ENCODE peak calls at places on chromosomes 16 and 17, in four cellular contexts. Q is HCT116, S is fibroblast of lung, M is left ventricle myocardium inferior. J is an unnamed sample.

GRCh38 chr16:74605746-74606520 is 981 bp downstream of the GLG1 start:
- DNase-seq in S (peak), M (no peak), Q (no peak), J (no peak)

GRCh38 chr17:37225458-37225857 is 150.3 kb upstream of the C17orf78 start:
- DNase-seq in S (no peak), Q (no peak), M (no peak), J (no peak)

GRCh38 chr17:1454541-1454940 is 1.5 kb downstream of the CRK start:
- DNase-seq in S (no peak), M (no peak), Q (no peak), J (no peak)

GRCh38 chr16:50548659-50549560 is 714 bp downstream of the NKD1 start:
- DNase-seq in S (no peak), M (no peak), Q (no peak), J (no peak)

GRCh38 chr16:79037429-79038373 is 562.8 kb downstream of the MAF start:
- DNase-seq in M (no peak), S (no peak), Q (no peak), J (no peak)

GRCh38 chr16:72809446-72809845 is 238.5 kb downstream of the ZFHX3 start:
- DNase-seq in S (no peak), M (no peak), Q (no peak), J (no peak)

GRCh38 chr17:77999413-78000173 is 41.1 kb downstream of the TNRC6C start:
- DNase-seq in Q (peak), M (no peak), S (peak), J (no peak)

GRCh38 chr16:80924372-80924978 is 82.2 kb downstream of the CMC2 start:
- DNase-seq in M (peak), S (peak), Q (peak), J (no peak)

GRCh38 chr16:48244080-48244862 is at the start of gene LONP2:
- DNase-seq in M (peak), Q (peak), S (peak), J (peak)
- H3K27ac ChIP-seq in M (peak), Q (peak), S (peak), J (peak)

GRCh38 chr16:12207939-12208338 is 231.4 kb downstream of the SNX29 start:
- DNase-seq in M (no peak), S (no peak), Q (no peak), J (no peak)
- H3K27ac ChIP-seq in M (no peak), S (no peak), Q (no peak), J (no peak)

DNA sequence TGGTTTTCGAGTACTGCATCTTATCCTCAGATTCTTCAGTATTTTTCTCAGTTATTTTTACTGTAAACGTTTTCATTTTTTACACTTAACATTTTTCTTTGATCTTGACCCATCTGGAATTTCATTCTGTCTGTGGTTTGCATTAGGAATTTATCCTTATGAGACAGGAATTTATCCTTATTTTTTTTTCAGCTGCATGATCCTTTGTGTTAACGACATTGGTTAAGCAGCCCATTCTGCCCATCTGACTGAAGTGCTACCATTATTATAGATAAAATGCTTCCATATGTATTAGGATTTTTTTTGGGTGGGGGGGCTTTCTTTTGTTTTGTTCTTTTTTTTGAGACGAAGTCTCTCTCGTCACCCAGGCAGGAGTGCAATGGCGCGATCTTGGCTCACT is 41.0 kb downstream of the SNX29 start:
- DNase-seq in M (no peak), S (peak), Q (no peak), J (no peak)
- H3K27ac ChIP-seq in M (no peak), S (no peak), Q (no peak), J (no peak)

DNA sequence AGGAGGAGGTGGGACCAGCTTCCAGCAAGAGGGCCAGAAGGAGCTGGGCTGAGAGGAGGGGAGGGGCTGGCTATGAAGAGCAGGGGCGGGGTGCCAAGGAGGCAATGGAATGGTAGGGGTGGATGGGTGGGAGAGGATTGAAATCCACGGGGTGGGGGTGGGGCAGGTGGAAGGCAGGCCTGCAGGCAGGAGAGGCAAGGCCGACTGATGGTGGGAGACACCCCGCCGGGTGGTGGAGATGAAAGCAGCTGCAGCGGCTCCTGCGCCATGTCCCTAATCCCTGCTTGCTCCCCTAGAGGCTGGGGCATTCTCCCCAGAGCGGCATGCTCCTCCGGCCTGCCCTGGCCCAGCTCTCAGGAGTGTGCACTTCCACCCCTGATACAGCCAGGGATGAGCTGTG is 27.8 kb upstream of the TAC4 start:
- DNase-seq in M (no peak), S (no peak), Q (no peak), J (no peak)
- H3K27ac ChIP-seq in M (no peak), S (no peak), Q (no peak), J (no peak)

GRCh38 chr16:8137581-8137980 is 452.7 kb downstream of the TMEM114 start:
- DNase-seq in M (no peak), S (no peak), Q (no peak), J (no peak)

DNA sequence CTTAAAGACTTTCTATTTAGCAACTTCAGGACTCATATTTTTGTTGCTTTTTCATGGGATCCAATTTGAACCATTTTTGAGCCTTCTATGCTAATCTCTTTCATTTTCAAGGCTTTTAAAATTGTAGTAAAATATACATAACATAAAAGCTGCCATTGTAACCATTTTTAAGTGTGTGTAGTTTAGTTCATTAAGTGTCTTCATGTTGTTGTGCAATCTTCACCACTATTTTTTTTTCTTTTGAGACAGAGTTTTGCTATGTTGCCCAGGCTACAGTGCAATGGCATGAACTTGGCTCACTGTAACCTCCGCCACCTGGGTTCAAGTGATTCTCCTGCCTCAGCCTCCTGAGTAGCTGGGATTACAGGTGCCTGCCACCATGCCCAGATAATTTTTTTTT is 451.6 kb downstream of the TMEM114 start:
- DNase-seq in M (no peak), S (no peak), Q (no peak), J (no peak)
- H3K27ac ChIP-seq in M (no peak), S (no peak), Q (no peak), J (no peak)

GRCh38 chr17:80453126-80453979 is 23.1 kb downstream of the NPTX1 start:
- DNase-seq in M (no peak), Q (no peak), S (no peak), J (no peak)

GRCh38 chr17:80449930-80450576 is 26.4 kb downstream of the NPTX1 start:
- DNase-seq in S (peak), M (no peak), Q (no peak), J (no peak)

GRCh38 chr17:80449194-80449929 is 27.0 kb downstream of the NPTX1 start:
- DNase-seq in M (no peak), S (no peak), Q (no peak), J (no peak)

GRCh38 chr17:80452173-80452915 is 24.1 kb downstream of the NPTX1 start:
- DNase-seq in M (no peak), S (no peak), Q (no peak), J (no peak)

DNA sequence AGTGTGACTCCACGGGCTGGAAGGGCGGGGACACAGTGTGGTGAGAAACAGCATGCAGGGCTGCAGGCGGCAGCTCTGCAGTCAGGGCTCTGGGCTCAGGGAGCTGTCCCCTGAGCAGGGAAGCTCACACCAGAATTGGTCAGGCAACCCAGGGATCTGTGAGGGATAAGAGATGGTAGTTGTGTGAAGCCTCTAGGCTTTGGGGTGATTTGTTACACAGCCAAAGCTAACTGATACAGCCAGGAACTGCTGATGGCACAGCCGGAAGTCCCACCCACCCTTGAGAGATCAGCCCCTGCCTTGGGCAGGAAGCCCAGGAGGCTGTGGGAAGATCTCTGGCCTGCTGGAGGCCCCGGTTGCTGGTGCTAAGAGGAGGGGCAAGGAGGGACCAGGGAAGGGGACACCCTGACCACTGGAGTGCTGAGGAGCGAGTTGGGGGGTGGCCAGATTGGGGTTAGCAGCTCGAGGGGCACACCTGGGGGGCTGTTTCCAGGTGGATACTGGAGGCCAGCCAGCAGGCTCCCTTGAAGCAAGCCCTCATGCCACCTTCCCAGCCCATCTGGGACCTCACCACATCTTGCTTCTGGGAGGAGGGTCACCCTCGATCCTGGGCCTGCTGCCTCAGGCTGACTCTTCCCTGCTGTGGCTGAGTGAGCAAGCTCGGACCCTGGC is 25.2 kb downstream of the NPTX1 start:
- DNase-seq in Q (no peak), S (no peak), M (no peak), J (no peak)
- H3K27ac ChIP-seq in Q (no peak), S (no peak), M (no peak), J (no peak)

J was measured in substantia nigra.